ENCODE peak calls at places on chromosome 6, in eight cellular contexts. E, X, W, Y, D, P, H and S are unnamed samples.

GRCh38 chr6:33207569-33208088 is 671 bp upstream of the RING1 start:
- DNase-seq in E (no peak), X (no peak), W (no peak), Y (no peak), D (no peak), P (no peak), H (no peak), S (peak; percentile 78)

GRCh38 chr6:32255212-32256153 is 31.6 kb upstream of the NOTCH4 start:
- DNase-seq in E (peak; percentile 41), X (peak; percentile 66), W (peak; percentile 66), Y (peak; percentile 65), D (peak; percentile 69), P (peak; percentile 68), H (peak; percentile 86), S (peak; percentile 92)

GRCh38 chr6:109001554-109001953 is 93.1 kb downstream of the SESN1 start:
- DNase-seq in E (no peak), X (no peak), W (no peak), Y (no peak), D (no peak), P (no peak), H (no peak), S (no peak)

GRCh38 chr6:2531426-2532208 is 219.1 kb downstream of the MYLK4 start:
- DNase-seq in E (no peak), X (no peak), W (no peak), Y (no peak), D (no peak), P (no peak), H (no peak), S (no peak)

GRCh38 chr6:1821188-1822183 is 211.8 kb downstream of the FOXC1 start:
- DNase-seq in E (no peak), X (no peak), W (no peak), Y (no peak), D (no peak), P (no peak), H (no peak), S (no peak)

GRCh38 chr6:43012364-43012763 is 1.4 kb downstream of the MEA1 start:
- DNase-seq in E (no peak), X (no peak), W (no peak), Y (no peak), D (no peak), P (no peak), H (no peak), S (no peak)

GRCh38 chr6:126718600-126719327 is 378.8 kb downstream of the CENPW start:
- DNase-seq in E (no peak), X (no peak), W (no peak), Y (no peak), D (no peak), P (no peak), H (no peak), S (no peak)

GRCh38 chr6:3512832-3513231 is 56.0 kb upstream of the SLC22A23 start:
- DNase-seq in E (no peak), X (no peak), W (no peak), Y (no peak), D (no peak), P (no peak), H (no peak), S (no peak)

GRCh38 chr6:53014034-53014433 is 18.9 kb upstream of the GSTA4 start:
- DNase-seq in E (no peak), X (no peak), W (no peak), Y (no peak), D (no peak), P (no peak), H (no peak), S (no peak)